ENCODE peak calls at places on chromosomes 7 and 10, in four cellular contexts. One of them, this sample, is unnamed.

GRCh38 chr7:45646996-45647411 is 72.8 kb downstream of the ADCY1 start:
- DNase-seq in esophagus squamous epithelium: no peak
- DNase-seq in neuronal stem cell: no peak
- DNase-seq in heart left ventricle: no peak
- DNase-seq in this sample: no peak

GRCh38 chr7:16599860-16600259 is 45.7 kb downstream of the ANKMY2 start:
- DNase-seq in neuronal stem cell: no peak
- DNase-seq in esophagus squamous epithelium: no peak
- DNase-seq in heart left ventricle: no peak
- DNase-seq in this sample: no peak

GRCh38 chr7:46291601-46292150 is 370.6 kb upstream of the IGFBP3 start:
- DNase-seq in neuronal stem cell: no peak
- DNase-seq in esophagus squamous epithelium: no peak
- DNase-seq in heart left ventricle: no peak
- DNase-seq in this sample: peak

GRCh38 chr7:8232999-8233847 is 28.7 kb downstream of the ICA1 start:
- DNase-seq in neuronal stem cell: no peak
- DNase-seq in heart left ventricle: peak
- DNase-seq in esophagus squamous epithelium: no peak
- DNase-seq in this sample: no peak

GRCh38 chr10:29184601-29185000 is 104.3 kb upstream of the LYZL1 start:
- DNase-seq in neuronal stem cell: no peak
- DNase-seq in heart left ventricle: no peak
- DNase-seq in esophagus squamous epithelium: no peak
- DNase-seq in this sample: no peak

GRCh38 chr10:96292971-96293909 is 11.0 kb upstream of the DNTT start:
- DNase-seq in esophagus squamous epithelium: no peak
- DNase-seq in heart left ventricle: no peak
- DNase-seq in neuronal stem cell: peak
- DNase-seq in this sample: peak

GRCh38 chr7:85104432-85105205 is 82.2 kb downstream of the SEMA3D start:
- DNase-seq in neuronal stem cell: no peak
- DNase-seq in esophagus squamous epithelium: no peak
- DNase-seq in heart left ventricle: no peak
- DNase-seq in this sample: peak

GRCh38 chr7:116510795-116511194 is 11.3 kb downstream of the CAV2 start:
- DNase-seq in neuronal stem cell: no peak
- DNase-seq in esophagus squamous epithelium: no peak
- DNase-seq in heart left ventricle: no peak
- DNase-seq in this sample: no peak

GRCh38 chr7:106258789-106259188 is 26.0 kb downstream of the NAMPT start:
- DNase-seq in neuronal stem cell: no peak
- DNase-seq in esophagus squamous epithelium: no peak
- DNase-seq in heart left ventricle: no peak
- DNase-seq in this sample: no peak

GRCh38 chr7:119879837-119880236 is 393.1 kb upstream of the KCND2 start:
- DNase-seq in esophagus squamous epithelium: no peak
- DNase-seq in heart left ventricle: no peak
- DNase-seq in neuronal stem cell: no peak
- DNase-seq in this sample: no peak

GRCh38 chr7:70728873-70729552 is 402.9 kb upstream of the GALNT17 start:
- DNase-seq in heart left ventricle: no peak
- DNase-seq in neuronal stem cell: peak
- DNase-seq in esophagus squamous epithelium: no peak
- DNase-seq in this sample: no peak

GRCh38 chr7:100676501-100677306 is 3.2 kb downstream of the GNB2 start:
- DNase-seq in esophagus squamous epithelium: no peak
- DNase-seq in neuronal stem cell: no peak
- DNase-seq in heart left ventricle: no peak
- DNase-seq in this sample: no peak

GRCh38 chr7:150965273-150965830 is 12.8 kb downstream of the KCNH2 start:
- DNase-seq in neuronal stem cell: no peak
- DNase-seq in esophagus squamous epithelium: no peak
- DNase-seq in heart left ventricle: peak
- DNase-seq in this sample: no peak

GRCh38 chr10:122618461-122619165 is 58.1 kb downstream of the DMBT1 start:
- DNase-seq in esophagus squamous epithelium: no peak
- DNase-seq in neuronal stem cell: no peak
- DNase-seq in heart left ventricle: no peak
- DNase-seq in this sample: no peak

GRCh38 chr10:130357226-130357625 is 221.0 kb downstream of the GLRX3 start:
- DNase-seq in esophagus squamous epithelium: no peak
- DNase-seq in heart left ventricle: no peak
- DNase-seq in neuronal stem cell: no peak
- DNase-seq in this sample: no peak

GRCh38 chr7:42831051-42831952 is 80.6 kb downstream of the C7orf25 start:
- DNase-seq in esophagus squamous epithelium: no peak
- DNase-seq in heart left ventricle: peak
- DNase-seq in neuronal stem cell: peak
- DNase-seq in this sample: peak

GRCh38 chr7:47652591-47652990 is 70.7 kb upstream of the TNS3 start:
- DNase-seq in esophagus squamous epithelium: no peak
- DNase-seq in neuronal stem cell: no peak
- DNase-seq in heart left ventricle: no peak
- DNase-seq in this sample: no peak

GRCh38 chr7:117323877-117324699 is 1.2 kb upstream of the WNT2 start:
- DNase-seq in heart left ventricle: peak
- DNase-seq in esophagus squamous epithelium: no peak
- DNase-seq in neuronal stem cell: peak
- DNase-seq in this sample: no peak

GRCh38 chr10:15045380-15045779 is 1.6 kb downstream of the OLAH start:
- DNase-seq in neuronal stem cell: no peak
- DNase-seq in esophagus squamous epithelium: no peak
- DNase-seq in heart left ventricle: no peak
- DNase-seq in this sample: no peak

GRCh38 chr7:129734400-129734799 is 122.9 kb downstream of the NRF1 start:
- DNase-seq in neuronal stem cell: no peak
- DNase-seq in heart left ventricle: no peak
- DNase-seq in esophagus squamous epithelium: no peak
- DNase-seq in this sample: no peak

GRCh38 chr7:45576249-45576929 is 2.2 kb downstream of the ADCY1 start:
- DNase-seq in heart left ventricle: no peak
- DNase-seq in neuronal stem cell: no peak
- DNase-seq in esophagus squamous epithelium: no peak
- DNase-seq in this sample: no peak

GRCh38 chr10:21675157-21675796 is 141.2 kb downstream of the MLLT10 start:
- DNase-seq in esophagus squamous epithelium: no peak
- DNase-seq in neuronal stem cell: peak
- DNase-seq in heart left ventricle: no peak
- DNase-seq in this sample: no peak

GRCh38 chr10:126906704-126907422 is 1.6 kb downstream of the DOCK1 start:
- DNase-seq in esophagus squamous epithelium: no peak
- DNase-seq in heart left ventricle: no peak
- DNase-seq in neuronal stem cell: no peak
- DNase-seq in this sample: no peak

GRCh38 chr7:26091933-26092332 is 60.1 kb upstream of the NFE2L3 start:
- DNase-seq in neuronal stem cell: no peak
- DNase-seq in heart left ventricle: no peak
- DNase-seq in esophagus squamous epithelium: no peak
- DNase-seq in this sample: no peak

DNA sequence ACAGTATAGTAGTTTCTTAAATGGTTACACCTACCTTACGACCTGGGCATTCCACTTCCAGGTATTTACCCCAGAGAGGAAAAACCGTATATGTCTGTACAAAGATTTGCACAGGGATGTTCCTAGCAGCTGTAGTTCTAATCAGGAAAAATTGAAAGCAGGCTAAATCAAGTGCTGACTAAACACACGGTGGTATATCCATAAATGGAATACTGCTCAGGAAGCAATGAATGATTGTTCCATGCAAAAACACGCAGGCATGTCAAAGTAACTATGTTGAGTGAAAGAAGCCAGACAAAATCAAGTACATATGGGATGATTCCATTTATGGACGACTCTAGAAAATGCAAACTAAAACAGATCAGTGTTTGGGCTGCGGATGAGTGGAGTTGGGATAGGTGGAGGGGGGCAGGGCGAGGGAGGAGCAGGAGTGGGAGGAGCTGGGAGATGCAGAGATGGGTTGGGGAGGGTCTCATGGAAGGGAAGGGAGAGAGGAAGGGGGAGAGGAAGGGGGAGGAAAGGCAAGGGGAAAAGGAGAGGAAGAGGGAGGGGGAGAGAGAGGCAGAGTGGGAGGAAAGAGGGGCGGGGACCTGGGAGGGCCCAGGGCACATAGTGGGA is 484 bp upstream of the MSRB2 start:
- DNase-seq in esophagus squamous epithelium: no peak
- DNase-seq in neuronal stem cell: no peak
- DNase-seq in heart left ventricle: no peak
- DNase-seq in this sample: no peak
- H3K4me3 ChIP-seq in esophagus squamous epithelium: peak
- H3K4me3 ChIP-seq in neuronal stem cell: no peak
- H3K4me3 ChIP-seq in heart left ventricle: peak
- H3K4me3 ChIP-seq in this sample: peak

DNA sequence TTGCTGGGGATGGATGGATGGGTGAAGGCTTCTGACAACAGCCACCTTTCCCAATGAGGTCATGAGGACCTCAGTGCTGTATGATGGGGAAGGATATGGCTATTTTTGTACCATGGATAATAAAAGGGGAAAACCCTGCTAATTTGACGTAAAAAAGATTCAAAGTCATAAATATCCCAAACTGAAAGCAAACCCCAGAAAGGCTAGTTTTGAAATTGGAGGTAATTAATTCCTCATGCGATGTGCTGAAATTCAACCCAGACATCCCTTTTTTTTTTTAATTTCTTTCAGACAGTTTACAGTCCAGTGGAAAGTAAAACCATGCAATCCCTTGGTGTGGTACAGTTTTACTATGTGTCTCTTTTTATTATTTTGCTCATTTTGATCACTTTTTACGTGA is 254.5 kb upstream of the BMPER start:
- DNase-seq in neuronal stem cell: no peak
- DNase-seq in heart left ventricle: no peak
- DNase-seq in esophagus squamous epithelium: no peak
- DNase-seq in this sample: no peak
- H3K4me3 ChIP-seq in neuronal stem cell: no peak
- H3K4me3 ChIP-seq in heart left ventricle: no peak
- H3K4me3 ChIP-seq in esophagus squamous epithelium: no peak
- H3K4me3 ChIP-seq in this sample: no peak

GRCh38 chr10:69272620-69273019 is 5.7 kb upstream of the HK1 start:
- DNase-seq in heart left ventricle: no peak
- DNase-seq in neuronal stem cell: no peak
- DNase-seq in esophagus squamous epithelium: no peak
- DNase-seq in this sample: no peak

GRCh38 chr10:69269761-69270160 is 8.5 kb upstream of the HK1 start:
- DNase-seq in neuronal stem cell: no peak
- DNase-seq in esophagus squamous epithelium: no peak
- DNase-seq in heart left ventricle: no peak
- DNase-seq in this sample: peak

GRCh38 chr10:69268761-69269416 is 9.4 kb upstream of the HK1 start:
- DNase-seq in esophagus squamous epithelium: no peak
- DNase-seq in neuronal stem cell: no peak
- DNase-seq in heart left ventricle: no peak
- DNase-seq in this sample: no peak

GRCh38 chr10:69275444-69275843 is 2.9 kb upstream of the HK1 start:
- DNase-seq in neuronal stem cell: no peak
- DNase-seq in heart left ventricle: no peak
- DNase-seq in esophagus squamous epithelium: no peak
- DNase-seq in this sample: no peak

DNA sequence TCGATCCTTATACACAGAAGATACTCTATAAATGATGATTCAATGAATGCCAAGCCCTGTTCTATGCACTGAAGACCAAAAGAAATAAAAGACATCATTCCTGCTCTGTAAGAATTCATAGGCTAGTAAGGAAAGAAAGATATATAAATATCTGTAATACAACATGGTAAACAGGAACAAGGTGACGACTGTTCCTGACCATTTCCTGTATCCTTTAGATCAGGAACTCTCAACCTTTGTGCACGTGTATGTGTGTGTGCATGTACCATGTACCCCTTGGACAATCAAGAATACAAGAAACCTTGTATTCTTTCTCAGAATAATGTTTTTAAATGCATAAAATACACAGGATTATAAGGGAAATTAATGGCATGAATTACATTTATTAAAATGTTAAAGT is 7.3 kb upstream of the HK1 start:
- DNase-seq in heart left ventricle: no peak
- DNase-seq in esophagus squamous epithelium: no peak
- DNase-seq in neuronal stem cell: no peak
- DNase-seq in this sample: no peak
- H3K4me3 ChIP-seq in heart left ventricle: no peak
- H3K4me3 ChIP-seq in esophagus squamous epithelium: no peak
- H3K4me3 ChIP-seq in neuronal stem cell: no peak
- H3K4me3 ChIP-seq in this sample: no peak

GRCh38 chr10:7409045-7409731 is 1.6 kb downstream of the SFMBT2 start:
- DNase-seq in heart left ventricle: peak
- DNase-seq in esophagus squamous epithelium: no peak
- DNase-seq in neuronal stem cell: no peak
- DNase-seq in this sample: no peak
- H3K4me3 ChIP-seq in heart left ventricle: peak
- H3K4me3 ChIP-seq in esophagus squamous epithelium: peak
- H3K4me3 ChIP-seq in neuronal stem cell: peak
- H3K4me3 ChIP-seq in this sample: peak

GRCh38 chr7:57201895-57202210 is 69.6 kb upstream of the ZNF479 start:
- DNase-seq in heart left ventricle: no peak
- DNase-seq in neuronal stem cell: no peak
- DNase-seq in esophagus squamous epithelium: no peak
- DNase-seq in this sample: no peak

GRCh38 chr7:57202274-57202673 is 70.0 kb upstream of the ZNF479 start:
- DNase-seq in heart left ventricle: no peak
- DNase-seq in neuronal stem cell: no peak
- DNase-seq in esophagus squamous epithelium: no peak
- DNase-seq in this sample: no peak

GRCh38 chr7:57201021-57201894 is 69.0 kb upstream of the ZNF479 start:
- DNase-seq in neuronal stem cell: no peak
- DNase-seq in heart left ventricle: no peak
- DNase-seq in esophagus squamous epithelium: no peak
- DNase-seq in this sample: no peak

GRCh38 chr7:57198801-57199200 is 66.6 kb upstream of the ZNF479 start:
- DNase-seq in neuronal stem cell: no peak
- DNase-seq in heart left ventricle: no peak
- DNase-seq in esophagus squamous epithelium: no peak
- DNase-seq in this sample: no peak

DNA sequence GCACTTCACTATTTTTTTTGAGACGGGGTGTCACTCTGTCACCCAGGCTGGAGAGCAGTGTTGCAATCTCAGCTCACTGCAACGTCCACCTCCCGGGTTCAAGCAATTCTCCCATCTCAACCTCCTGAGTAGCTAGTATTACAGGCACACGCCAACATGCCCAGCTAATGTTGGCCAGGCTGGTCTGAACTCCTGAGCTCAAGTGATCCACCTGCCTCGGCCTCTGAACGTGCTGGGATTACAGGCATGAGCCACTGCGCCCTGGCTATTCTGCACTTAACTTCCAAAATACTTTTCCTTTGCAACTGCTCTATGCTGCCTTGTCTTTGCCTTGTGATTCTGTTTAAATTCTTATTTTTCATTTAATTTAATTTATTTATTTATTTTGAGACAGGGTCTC is 67.0 kb upstream of the ZNF479 start:
- DNase-seq in neuronal stem cell: no peak
- DNase-seq in heart left ventricle: no peak
- DNase-seq in esophagus squamous epithelium: no peak
- DNase-seq in this sample: no peak
- H3K4me3 ChIP-seq in neuronal stem cell: no peak
- H3K4me3 ChIP-seq in heart left ventricle: no peak
- H3K4me3 ChIP-seq in esophagus squamous epithelium: no peak
- H3K4me3 ChIP-seq in this sample: no peak

GRCh38 chr7:76392531-76393115 is 16.9 kb downstream of the SSC4D start:
- DNase-seq in heart left ventricle: no peak
- DNase-seq in neuronal stem cell: no peak
- DNase-seq in esophagus squamous epithelium: no peak
- DNase-seq in this sample: no peak
- H3K4me3 ChIP-seq in heart left ventricle: peak
- H3K4me3 ChIP-seq in neuronal stem cell: peak
- H3K4me3 ChIP-seq in esophagus squamous epithelium: peak
- H3K4me3 ChIP-seq in this sample: peak